ENCODE peak calls at places on chromosomes 4 and X, in ten cellular contexts. W is Calu3, N is lung, F is heart right ventricle, G is stomach, K is ovary, A is esophagus squamous epithelium, U is mammary epithelial cell, J is nephron progenitor cell, X is fibroblast of lung. M is an unnamed sample.

GRCh38 chrX:106802388-106803275 is at the start of gene TBC1D8B:
- DNase-seq in W (peak), K (peak), A (no peak), F (peak), J (peak), X (peak), U (peak), G (peak), N (peak), M (no peak)

GRCh38 chr4:101556845-101557244 is 209.5 kb upstream of the PPP3CA start:
- DNase-seq in J (no peak), K (no peak), W (no peak), U (no peak), N (no peak), G (no peak), F (no peak), A (no peak), X (no peak), M (no peak)

GRCh38 chr4:129929052-129929451 is 833.1 kb downstream of the C4orf33 start:
- DNase-seq in J (no peak), K (no peak), F (no peak), W (peak), A (no peak), X (no peak), N (no peak), G (no peak), U (no peak), M (no peak)

GRCh38 chrX:22534643-22535042 is 261.9 kb downstream of the CBLL2 start:
- DNase-seq in J (no peak), G (no peak), F (peak), W (no peak), K (no peak), X (peak), N (no peak), U (peak), A (no peak), M (no peak)

GRCh38 chrX:41906515-41907165 is 16.7 kb downstream of the CASK start:
- DNase-seq in J (no peak), X (peak), A (no peak), W (no peak), K (no peak), N (no peak), U (peak), G (no peak), F (no peak), M (no peak)

GRCh38 chr4:105895609-105896460 is 564 bp downstream of the NPNT start:
- DNase-seq in W (peak), A (no peak), G (no peak), X (peak), F (peak), N (peak), U (peak), J (peak), K (no peak), M (no peak)

GRCh38 chrX:9785252-9785943 is 831 bp upstream of the SHROOM2 start:
- DNase-seq in A (no peak), K (no peak), G (no peak), X (no peak), J (peak), N (no peak), U (no peak), W (no peak), F (no peak), M (no peak)

GRCh38 chr4:167428172-167428571 is 193.9 kb upstream of the SPOCK3 start:
- DNase-seq in J (no peak), U (no peak), F (no peak), G (no peak), K (no peak), A (no peak), X (peak), W (no peak), N (no peak), M (no peak)

GRCh38 chr4:112147697-112148096 is 2.4 kb downstream of the FAM241A start:
- DNase-seq in W (no peak), U (no peak), G (no peak), N (no peak), J (no peak), A (no peak), F (no peak), K (no peak), X (no peak), M (no peak)

GRCh38 chr4:37322122-37322521 is 77.6 kb downstream of the NWD2 start:
- DNase-seq in N (no peak), K (no peak), X (no peak), J (no peak), W (no peak), F (no peak), U (no peak), G (no peak), A (no peak), M (no peak)

GRCh38 chrX:459611-460010 is 72.9 kb upstream of the PPP2R3B start:
- DNase-seq in U (no peak), W (no peak), F (no peak), J (no peak), X (no peak), K (no peak), N (no peak), A (no peak), G (no peak), M (no peak)

GRCh38 chr4:81806485-81806884 is 334.8 kb upstream of the RASGEF1B start:
- DNase-seq in J (no peak), A (no peak), N (no peak), K (no peak), G (no peak), W (no peak), U (no peak), X (no peak), F (no peak), M (no peak)

GRCh38 chrX:119690921-119691716 is 1.8 kb downstream of the SEPTIN6 start:
- DNase-seq in J (peak), A (no peak), W (no peak), X (peak), K (no peak), U (peak), N (no peak), G (no peak), F (no peak), M (no peak)

GRCh38 chr4:34720563-34720962 is 1523.8 kb downstream of the ARAP2 start:
- DNase-seq in G (no peak), X (peak), U (peak), F (no peak), W (no peak), N (no peak), K (no peak), J (no peak), A (no peak), M (no peak)

GRCh38 chr4:137651128-137651527 is 118.8 kb upstream of the PCDH18 start:
- DNase-seq in A (no peak), N (no peak), G (no peak), X (peak), W (no peak), U (peak), J (no peak), F (no peak), K (no peak), M (no peak)

GRCh38 chr4:140926672-140927071 is 170.5 kb upstream of the TBC1D9 start:
- DNase-seq in U (no peak), K (no peak), X (peak), G (no peak), W (no peak), F (no peak), J (no peak), A (no peak), N (no peak), M (no peak)

GRCh38 chrX:1614927-1615326 is at the start of gene ASMT:
- DNase-seq in W (no peak), X (no peak), G (no peak), F (no peak), U (no peak), A (no peak), N (no peak), K (no peak), J (no peak), M (no peak)

GRCh38 chr4:17546678-17547077 is 30.3 kb upstream of the LAP3 start:
- DNase-seq in F (no peak), G (no peak), U (no peak), K (no peak), X (no peak), N (no peak), A (no peak), W (no peak), J (no peak), M (no peak)

GRCh38 chr4:124334119-124334518 is 378.4 kb downstream of the ANKRD50 start:
- DNase-seq in N (peak), U (peak), X (peak), F (no peak), A (no peak), W (peak), K (no peak), J (peak), G (no peak), M (no peak)

GRCh38 chr4:70714488-70714887 is 7.3 kb upstream of the RUFY3 start:
- DNase-seq in J (no peak), N (no peak), G (no peak), A (no peak), F (no peak), U (no peak), K (no peak), W (no peak), X (no peak), M (no peak)

GRCh38 chrX:98067611-98068010 is 1183.9 kb downstream of the RPA4 start:
- DNase-seq in F (no peak), A (no peak), U (no peak), N (no peak), K (no peak), W (no peak), G (no peak), X (peak), J (no peak), M (no peak)
- TF ChIP-seq CTCF in F (no peak), A (no peak), U (no peak), N (no peak), K (no peak), W (no peak), G (no peak), X (no peak), J (no peak), M (no peak)

GRCh38 chrX:129462707-129463106 is 60.6 kb downstream of the SMARCA1 start:
- DNase-seq in N (no peak), G (no peak), X (no peak), U (no peak), K (no peak), J (no peak), F (no peak), A (no peak), W (no peak), M (no peak)
- TF ChIP-seq CTCF in N (no peak), G (no peak), X (no peak), U (no peak), K (no peak), J (no peak), F (no peak), A (no peak), W (no peak), M (no peak)

DNA sequence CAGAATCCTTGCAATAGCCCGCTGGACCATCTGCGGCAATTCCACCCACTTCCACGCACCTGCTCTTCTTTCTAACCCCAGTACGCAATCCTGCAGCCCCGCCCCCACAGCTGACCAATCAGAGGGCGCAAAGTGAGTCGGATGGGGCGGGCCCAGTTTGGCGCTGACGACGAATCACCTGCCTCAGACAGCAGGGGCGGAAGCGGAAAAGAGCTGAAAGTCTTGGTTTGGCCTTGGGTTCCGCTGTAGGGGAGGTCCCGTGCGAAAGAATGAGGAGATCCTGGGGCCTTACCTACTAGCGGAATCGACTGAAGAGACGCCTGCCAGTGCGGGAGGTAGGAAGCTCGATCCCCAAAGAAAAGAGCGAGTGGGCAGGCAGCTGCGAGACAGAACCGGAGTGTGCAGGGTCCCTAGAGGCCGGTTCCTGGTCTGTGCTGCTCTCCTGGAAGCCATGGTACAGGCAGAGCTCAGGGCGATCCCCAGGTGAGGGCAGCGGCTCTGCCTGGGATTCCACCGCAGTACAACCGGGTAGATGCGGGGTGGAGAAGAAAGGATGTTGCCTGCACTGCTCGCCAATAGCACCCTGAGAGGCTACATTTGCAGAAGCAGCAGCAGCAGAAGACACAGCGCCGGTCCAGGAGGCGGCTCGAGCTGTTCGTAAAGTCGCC is at the start of gene TMEM184C:
- DNase-seq in N (peak), K (peak), U (peak), J (peak), G (peak), A (peak), F (peak), X (peak), W (peak), M (peak)
- TF ChIP-seq CTCF in N (no peak), K (no peak), U (no peak), J (no peak), G (no peak), A (no peak), F (peak), X (peak), W (no peak), M (no peak)

DNA sequence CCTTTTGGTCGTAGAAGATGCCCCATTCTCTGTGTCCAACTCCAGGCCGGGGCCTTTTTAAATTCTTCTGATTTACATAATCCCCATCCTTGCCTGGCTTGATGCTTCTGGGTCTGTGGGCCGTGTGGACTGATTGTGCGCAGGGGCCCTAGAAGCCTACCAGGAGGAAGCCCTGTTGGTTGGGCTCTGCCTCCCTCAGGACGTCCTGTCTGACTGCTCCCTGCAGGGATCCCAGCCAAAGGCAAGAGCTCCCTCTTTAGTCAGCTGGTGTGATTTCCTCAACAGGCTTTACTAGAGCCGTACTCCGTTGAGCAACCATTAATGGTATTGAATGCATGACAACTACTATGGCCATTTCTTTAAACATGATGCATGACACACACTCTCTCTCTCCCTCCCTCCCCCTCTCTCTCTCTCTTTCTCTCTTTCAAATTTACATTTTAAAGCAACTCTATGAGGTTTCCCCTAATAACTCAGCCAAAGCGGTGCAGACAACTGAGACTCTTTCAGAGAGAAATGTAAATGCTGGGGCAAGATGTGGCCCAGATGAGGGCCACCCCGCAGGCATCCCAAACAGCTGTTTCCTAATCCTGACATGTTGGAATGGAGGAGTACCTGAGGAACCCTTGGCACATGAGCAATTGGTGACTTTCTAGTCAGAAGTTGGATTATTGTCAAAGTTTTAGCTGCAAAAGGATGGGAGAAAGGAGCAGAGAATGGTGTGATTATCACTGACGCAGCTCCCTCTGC is 117.3 kb downstream of the DRD5 start:
- DNase-seq in J (peak), A (no peak), X (no peak), U (peak), F (peak), K (no peak), W (peak), G (peak), N (peak), M (no peak)
- TF ChIP-seq CTCF in J (peak), A (no peak), X (peak), U (no peak), F (peak), K (no peak), W (no peak), G (no peak), N (peak), M (no peak)

GRCh38 chr4:175253184-175253902 is 335.2 kb downstream of the ADAM29 start:
- DNase-seq in U (no peak), K (no peak), J (no peak), X (no peak), A (no peak), F (no peak), N (no peak), G (no peak), W (no peak), M (no peak)
- TF ChIP-seq CTCF in U (no peak), K (no peak), J (no peak), X (no peak), A (no peak), F (peak), N (no peak), G (peak), W (peak), M (no peak)

DNA sequence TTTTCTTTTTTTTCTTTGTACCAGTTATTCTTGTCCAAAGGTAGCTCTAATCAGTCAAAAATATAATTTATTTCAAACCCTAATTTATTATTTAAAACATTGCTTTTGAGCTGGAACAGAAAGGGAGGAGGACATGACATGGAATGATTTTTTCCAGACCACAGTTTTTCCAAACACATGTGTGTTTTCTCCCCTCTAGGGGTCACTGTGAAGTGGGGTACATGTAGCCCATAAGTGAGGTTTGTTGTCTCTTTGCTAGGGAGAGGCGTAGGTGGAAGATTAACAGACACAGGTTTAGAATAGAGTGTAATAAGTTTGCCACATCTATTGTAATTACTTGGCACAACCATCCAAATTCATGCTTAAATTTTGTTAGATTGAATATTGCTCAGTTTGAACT is 83.0 kb downstream of the TNIP2 start:
- DNase-seq in A (no peak), G (no peak), J (no peak), X (no peak), F (no peak), W (no peak), U (no peak), K (no peak), N (no peak), M (no peak)
- TF ChIP-seq CTCF in A (no peak), G (no peak), J (peak), X (peak), F (peak), W (no peak), U (peak), K (no peak), N (no peak), M (no peak)

GRCh38 chr4:48275694-48276093 is 6.1 kb upstream of the TEC start:
- DNase-seq in N (no peak), U (no peak), G (no peak), W (no peak), A (no peak), X (no peak), F (no peak), K (no peak), J (no peak), M (no peak)
- TF ChIP-seq CTCF in N (no peak), U (no peak), G (no peak), W (no peak), A (no peak), X (no peak), F (no peak), K (no peak), J (no peak), M (no peak)

GRCh38 chr4:143587703-143588102 is 74.2 kb downstream of the SMARCA5 start:
- DNase-seq in J (no peak), N (no peak), F (no peak), U (peak), X (peak), A (no peak), G (no peak), W (no peak), K (no peak), M (no peak)
- TF ChIP-seq CTCF in J (no peak), N (no peak), F (peak), U (peak), X (no peak), A (no peak), G (no peak), W (no peak), K (no peak), M (no peak)

GRCh38 chrX:30144221-30144620 is 71.1 kb upstream of the MAGEB2 start:
- DNase-seq in X (no peak), A (no peak), W (no peak), K (no peak), N (no peak), J (no peak), F (no peak), G (no peak), U (no peak), M (no peak)

GRCh38 chrX:30144971-30145731 is 70.2 kb upstream of the MAGEB2 start:
- DNase-seq in N (no peak), U (no peak), K (no peak), X (no peak), A (no peak), J (no peak), W (no peak), G (no peak), F (no peak), M (no peak)

DNA sequence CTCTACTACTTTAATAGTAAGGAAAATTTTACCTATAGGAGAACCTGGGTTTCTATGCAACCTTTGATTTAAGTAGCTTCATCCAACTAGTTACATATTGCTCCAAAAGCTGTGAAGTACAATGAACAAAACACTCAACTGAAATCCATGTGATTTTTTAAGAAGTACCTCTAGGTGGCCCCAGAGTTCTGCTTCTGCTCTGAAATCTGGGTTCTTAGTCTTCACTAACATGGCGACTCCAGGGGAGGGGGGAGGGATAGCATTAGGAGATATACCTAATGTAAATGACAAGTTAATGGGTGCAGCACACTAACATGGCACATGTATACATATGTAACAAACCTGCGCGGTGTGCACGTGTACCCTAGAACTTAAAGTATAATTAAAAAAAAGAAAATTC is 73.4 kb upstream of the MAGEB2 start:
- DNase-seq in X (peak), W (peak), U (peak), J (peak), N (no peak), K (no peak), F (no peak), G (no peak), A (no peak), M (no peak)
- TF ChIP-seq CTCF in X (peak), W (no peak), U (peak), J (peak), N (no peak), K (no peak), F (no peak), G (no peak), A (no peak), M (no peak)

GRCh38 chr4:25826074-25826752 is 36.6 kb downstream of the SEL1L3 start:
- DNase-seq in W (no peak), K (no peak), G (no peak), F (no peak), U (no peak), N (no peak), J (no peak), X (no peak), A (no peak), M (no peak)
- TF ChIP-seq CTCF in W (no peak), K (no peak), G (no peak), F (no peak), U (no peak), N (no peak), J (no peak), X (no peak), A (no peak), M (no peak)